ENCODE peak calls at places on chromosomes 12 and 14, in four cellular contexts. J is CD4-positive, alpha-beta T cell; E is CD8-positive, alpha-beta memory T cell; B is fibroblast of lung. A is an unnamed sample. For H3K9me3, the result is how much of the 10 kb centered on the place peaks cover.

GRCh38 chr12:93415723-93416464 is 25.9 kb downstream of the UBE2N start:
- DNase-seq in J (no peak), E (no peak), B (peak), A (peak)

GRCh38 chr14:73696466-73697390 is 17.5 kb downstream of the PNMA1 start:
- DNase-seq in J (no peak), E (no peak), B (peak), A (no peak)

GRCh38 chr12:5043589-5044419 is at the start of gene KCNA5:
- DNase-seq in J (no peak), E (no peak), B (no peak), A (no peak)

GRCh38 chr12:17489452-17489851 is 600.5 kb downstream of the RERGL start:
- DNase-seq in J (no peak), E (no peak), B (no peak), A (no peak)

GRCh38 chr12:42958271-42958674 is 368.7 kb upstream of the PRICKLE1 start:
- DNase-seq in J (no peak), E (no peak), B (peak), A (no peak)

GRCh38 chr14:88323520-88324199 is 591 bp upstream of the KCNK10 start:
- DNase-seq in J (no peak), E (no peak), B (peak), A (no peak)

GRCh38 chr12:106863185-106863584 is 88.7 kb downstream of the RIC8B start:
- DNase-seq in J (no peak), E (no peak), B (no peak), A (no peak)

GRCh38 chr14:78959674-78960264 is 789.6 kb downstream of the NRXN3 start:
- DNase-seq in J (peak), E (peak), B (peak), A (peak)

GRCh38 chr14:70735043-70735442 is 74.3 kb downstream of the MAP3K9 start:
- DNase-seq in J (no peak), E (no peak), B (no peak), A (no peak)

GRCh38 chr14:20652996-20653975 is 11.8 kb upstream of the OR6S1 start:
- DNase-seq in J (no peak), E (no peak), B (peak), A (no peak)

GRCh38 chr14:90726656-90727055 is 89.6 kb downstream of the TTC7B start:
- DNase-seq in J (no peak), E (no peak), B (peak), A (no peak)

GRCh38 chr14:22314183-22314820 is 274.7 kb downstream of the DAD1 start:
- DNase-seq in J (no peak), E (no peak), B (peak), A (no peak)

GRCh38 chr12:112967306-112967705 is 11.0 kb upstream of the OAS2 start:
- DNase-seq in J (no peak), E (no peak), B (no peak), A (no peak)

GRCh38 chr12:124531281-124531745 is 36.1 kb downstream of the NCOR2 start:
- DNase-seq in J (no peak), E (no peak), B (no peak), A (no peak)

GRCh38 chr12:68750506-68750905 is 4.5 kb downstream of the SLC35E3 start:
- DNase-seq in J (no peak), E (no peak), B (no peak), A (no peak)

GRCh38 chr14:88981948-88982347 is 157.5 kb downstream of the TTC8 start:
- DNase-seq in J (no peak), E (no peak), B (no peak), A (no peak)

GRCh38 chr14:101233861-101234587 is 327.3 kb upstream of the DIO3 start:
- DNase-seq in J (no peak), E (no peak), B (no peak), A (no peak)

GRCh38 chr14:50741571-50741970 is 73.5 kb upstream of the SAV1 start:
- DNase-seq in J (no peak), E (no peak), B (peak), A (no peak)

GRCh38 chr14:102654298-102654697 is 61.8 kb downstream of the RCOR1 start:
- DNase-seq in J (no peak), E (no peak), B (peak), A (no peak)

GRCh38 chr14:57254884-57255283 is 13.8 kb downstream of the EXOC5 start:
- DNase-seq in J (no peak), E (no peak), B (no peak), A (no peak)

GRCh38 chr12:81092053-81092452 is 14.2 kb downstream of the ACSS3 start:
- DNase-seq in J (no peak), E (no peak), B (no peak), A (no peak)

DNA sequence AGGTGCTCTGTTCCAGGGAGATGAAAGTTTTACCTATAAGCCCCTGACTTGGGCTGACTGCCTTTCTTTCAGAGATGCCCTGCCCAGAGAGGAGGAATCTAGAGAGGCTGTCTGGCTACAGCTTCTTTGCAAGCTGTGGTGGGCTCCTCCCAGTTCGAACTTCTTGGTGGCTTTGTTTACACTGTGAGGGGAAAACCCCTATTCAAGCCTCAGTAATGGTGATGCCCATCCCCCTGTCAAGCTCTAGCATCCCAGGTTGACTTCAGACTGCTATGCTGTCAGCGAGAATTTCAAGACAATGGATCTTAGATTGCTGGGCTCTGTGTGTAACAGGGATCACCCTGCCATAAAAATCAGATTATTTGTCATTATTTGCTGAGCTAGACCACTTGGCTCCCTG is 377.6 kb downstream of the FLRT2 start:
- DNase-seq in J (no peak), E (no peak), B (no peak), A (no peak)
- H3K9me3 ChIP-seq in J (under half), E (under half), B (under half), A (under half)

GRCh38 chr12:91215940-91216454 is 33.4 kb upstream of the DCN start:
- DNase-seq in J (no peak), E (no peak), B (peak), A (peak)
- H3K27ac ChIP-seq in J (no peak), E (no peak), B (no peak), A (peak)

DNA sequence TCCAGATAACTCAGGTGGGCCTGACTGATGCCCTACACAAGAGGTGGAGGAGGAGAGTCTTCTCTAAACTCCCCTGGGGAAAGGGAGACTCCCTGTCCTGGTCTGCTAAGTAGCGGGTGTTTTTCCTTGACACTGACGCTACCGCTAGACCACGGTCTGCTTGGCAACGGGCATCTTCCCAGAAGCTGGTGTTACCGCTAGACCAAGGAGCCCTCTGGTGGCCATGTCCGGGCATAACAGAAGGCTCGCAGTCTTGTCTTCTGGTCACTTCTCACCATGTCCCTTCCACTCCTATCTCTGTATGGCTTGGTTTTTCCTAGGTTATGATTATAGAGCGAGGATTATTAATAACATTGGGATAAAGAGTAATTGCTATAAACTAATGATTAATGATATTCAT is 965.5 kb downstream of the TMEM121 start:
- DNase-seq in J (no peak), E (peak), B (no peak), A (no peak)
- H3K9me3 ChIP-seq in J (under half), E (under half), B (under half), A (under half)

GRCh38 chr12:94832105-94832504 is 171.4 kb downstream of the NDUFA12 start:
- DNase-seq in J (no peak), E (no peak), B (no peak), A (no peak)

GRCh38 chr12:94831081-94831747 is 172.3 kb downstream of the NDUFA12 start:
- DNase-seq in J (no peak), E (no peak), B (no peak), A (no peak)

GRCh38 chr12:94834036-94834625 is 169.4 kb downstream of the NDUFA12 start:
- DNase-seq in J (no peak), E (no peak), B (no peak), A (no peak)

GRCh38 chr12:94832780-94833760 is 170.4 kb downstream of the NDUFA12 start:
- DNase-seq in J (no peak), E (no peak), B (peak), A (no peak)

GRCh38 chr12:94829552-94829951 is 173.9 kb downstream of the NDUFA12 start:
- DNase-seq in J (no peak), E (no peak), B (no peak), A (no peak)
- H3K27ac ChIP-seq in J (no peak), E (no peak), B (no peak), A (no peak)

GRCh38 chr12:102396276-102396675 is 84.1 kb downstream of the IGF1 start:
- DNase-seq in J (no peak), E (no peak), B (no peak), A (no peak)

GRCh38 chr12:102394200-102394599 is 86.2 kb downstream of the IGF1 start:
- DNase-seq in J (no peak), E (no peak), B (no peak), A (no peak)

GRCh38 chr12:102401087-102401486 is 79.3 kb downstream of the IGF1 start:
- DNase-seq in J (no peak), E (no peak), B (no peak), A (no peak)

GRCh38 chr12:102399653-102400052 is 80.7 kb downstream of the IGF1 start:
- DNase-seq in J (no peak), E (no peak), B (no peak), A (no peak)
- H3K9me3 ChIP-seq in J (under half), E (under half), B (under half), A (under half)

GRCh38 chr14:77181603-77182437 is at the start of gene TMEM63C:
- DNase-seq in J (peak), E (peak), B (peak), A (no peak)

GRCh38 chr14:77183896-77184295 is 2.3 kb downstream of the TMEM63C start:
- DNase-seq in J (no peak), E (no peak), B (no peak), A (no peak)

GRCh38 chr14:77186911-77187648 is 5.5 kb downstream of the TMEM63C start:
- DNase-seq in J (no peak), E (no peak), B (peak), A (no peak)

GRCh38 chr14:77185093-77185465 is 3.5 kb downstream of the TMEM63C start:
- DNase-seq in J (no peak), E (no peak), B (no peak), A (no peak)

DNA sequence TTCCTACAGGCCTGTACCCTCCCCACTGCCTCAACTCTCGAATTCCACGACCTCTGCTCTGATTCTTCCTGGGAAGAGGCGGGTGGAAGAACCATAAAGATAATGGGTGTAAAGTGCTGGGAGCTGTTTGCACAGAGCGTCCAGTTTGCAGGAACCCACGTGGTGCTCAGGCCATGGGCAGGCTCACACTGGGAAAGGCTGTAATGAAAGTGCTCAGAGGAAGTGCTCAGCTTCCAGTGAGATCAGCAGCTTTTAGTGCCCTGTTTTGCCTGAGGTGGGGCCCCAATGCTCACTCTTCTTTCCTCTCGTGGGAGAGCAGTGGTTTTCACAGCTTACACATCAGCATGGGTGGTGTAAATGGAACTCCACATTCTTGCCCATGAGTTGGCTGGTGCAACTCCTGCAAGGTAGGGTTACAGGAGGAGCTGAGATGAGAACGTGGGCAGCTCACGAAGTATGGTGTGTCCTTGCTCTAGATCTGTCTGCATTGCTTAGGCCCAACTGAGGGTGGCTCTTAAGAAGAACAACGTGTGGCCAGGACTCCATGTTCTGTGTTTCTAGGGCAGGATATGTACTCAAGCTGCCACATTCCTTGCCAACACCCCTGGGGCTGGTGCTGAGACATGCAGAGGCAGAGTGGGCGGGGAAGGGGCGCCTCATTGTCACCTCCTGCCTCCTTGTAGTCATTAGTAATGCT is 2.9 kb downstream of the TMEM63C start:
- DNase-seq in J (no peak), E (no peak), B (no peak), A (no peak)
- H3K27ac ChIP-seq in J (no peak), E (no peak), B (no peak), A (no peak)

DNA sequence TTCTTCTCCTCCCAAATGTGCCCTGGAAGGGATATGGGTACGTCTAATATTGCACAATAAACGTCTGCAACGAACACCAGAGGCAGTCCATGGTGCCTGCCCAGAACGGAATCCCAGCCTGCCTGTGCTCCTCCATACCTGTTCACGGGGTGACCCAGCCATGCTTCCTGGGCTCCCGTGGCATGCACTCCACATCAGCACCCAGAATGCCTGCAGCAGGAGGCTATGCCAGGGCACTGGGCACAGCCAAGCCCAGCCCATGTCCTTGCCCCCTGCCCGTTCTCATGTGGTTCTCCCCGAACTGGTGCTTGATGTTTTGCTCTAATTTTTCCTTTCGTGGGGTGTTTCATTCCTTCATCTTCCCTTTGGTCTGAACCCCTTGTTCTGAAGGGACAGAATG is 404.3 kb downstream of the BCL11B start:
- DNase-seq in J (no peak), E (no peak), B (no peak), A (no peak)
- H3K9me3 ChIP-seq in J (under half), E (under half), B (under half), A (half or more)

GRCh38 chr12:2152134-2152533 is 99.3 kb downstream of the CACNA1C start:
- DNase-seq in J (no peak), E (no peak), B (no peak), A (no peak)
- H3K27ac ChIP-seq in J (no peak), E (no peak), B (no peak), A (no peak)

A was measured in AG04450.